ENCODE peak calls at places on chromosome 21, in ten cellular contexts. J is lower leg skin, A is NB4, Y is tibial nerve, W is epithelial cell of esophagus, U is IMR-90, Z is uterus, C is neural crest cell, V is right lobe of liver, S is glutamatergic neuron. N is an unnamed sample.
A peak's percentile ranks its signal among the peaks of the same experiment; 100 is the strongest.

GRCh38 chr21:33847586-33848251 is 67.9 kb downstream of the ATP5PO start:
- DNase-seq in J (peak; percentile 43), C (no peak), Y (no peak), S (no peak), A (no peak), Z (no peak), V (no peak), U (no peak), W (no peak), N (no peak)

GRCh38 chr21:18959817-18960216 is 556.2 kb upstream of the TMPRSS15 start:
- DNase-seq in C (no peak), U (no peak), Y (no peak), A (no peak), Z (no peak), V (no peak), J (no peak), S (no peak), W (no peak), N (no peak)

GRCh38 chr21:34004984-34005383 is 68.4 kb upstream of the MRPS6 start:
- DNase-seq in C (no peak), Y (peak; percentile 47), W (no peak), J (peak; percentile 81), Z (peak; percentile 22), U (no peak), A (no peak), S (no peak), V (no peak), N (no peak)

GRCh38 chr21:25881524-25882376 is 147.0 kb downstream of the GABPA start:
- DNase-seq in S (peak; percentile 78), A (peak; percentile 57), U (peak; percentile 61), W (peak; percentile 62), V (peak; percentile 65), C (peak; percentile 57), J (peak; percentile 92), Y (peak; percentile 48), Z (peak; percentile 65), N (peak; percentile 27)

GRCh38 chr21:32278068-32278467 is 781 bp downstream of the MIS18A start:
- DNase-seq in Z (no peak), U (no peak), A (peak; percentile 62), Y (no peak), S (no peak), C (no peak), V (no peak), W (peak; percentile 26), J (no peak), N (no peak)

GRCh38 chr21:31225713-31226112 is 118.3 kb downstream of the TIAM1 start:
- DNase-seq in Y (no peak), S (no peak), Z (no peak), W (no peak), V (no peak), A (no peak), C (no peak), U (no peak), J (no peak), N (no peak)

GRCh38 chr21:28729887-28730286 is 262.8 kb downstream of the LTN1 start:
- DNase-seq in W (no peak), S (no peak), J (no peak), C (no peak), Z (no peak), A (no peak), V (no peak), Y (no peak), U (no peak), N (no peak)

GRCh38 chr21:32252136-32252535 is 26.7 kb downstream of the MIS18A start:
- DNase-seq in C (no peak), Y (no peak), A (no peak), U (no peak), V (no peak), Z (no peak), J (no peak), W (no peak), S (no peak), N (no peak)

GRCh38 chr21:37509802-37510393 is 143.3 kb downstream of the DYRK1A start:
- DNase-seq in S (no peak), J (no peak), U (peak; percentile 62), C (no peak), Z (no peak), W (peak; percentile 52), A (no peak), V (no peak), Y (no peak), N (no peak)

GRCh38 chr21:15252437-15252836 is 187.6 kb upstream of the NRIP1 start:
- DNase-seq in S (no peak), Z (no peak), U (no peak), J (no peak), V (no peak), Y (no peak), W (no peak), A (peak; percentile 15), C (no peak), N (no peak)

GRCh38 chr21:25396135-25396711 is 211.1 kb downstream of the MRPL39 start:
- DNase-seq in V (no peak), A (no peak), S (no peak), U (no peak), Y (no peak), J (no peak), C (no peak), W (no peak), Z (no peak), N (no peak)

GRCh38 chr21:33691945-33692594 is 49.8 kb downstream of the ITSN1 start:
- DNase-seq in W (no peak), C (no peak), Z (no peak), J (no peak), U (peak; percentile 15), A (no peak), Y (no peak), V (no peak), S (no peak), N (no peak)

GRCh38 chr21:25887646-25888321 is 153.0 kb downstream of the GABPA start:
- DNase-seq in S (no peak), C (no peak), V (no peak), W (no peak), Y (no peak), U (no peak), Z (no peak), A (no peak), J (no peak), N (no peak)

GRCh38 chr21:37903396-37903795 is 12.9 kb downstream of the KCNJ6 start:
- DNase-seq in A (no peak), Y (no peak), V (no peak), J (no peak), U (no peak), Z (no peak), S (no peak), W (no peak), C (no peak), N (no peak)

GRCh38 chr21:24895885-24896734 is 711.2 kb downstream of the MRPL39 start:
- DNase-seq in V (no peak), S (no peak), W (no peak), U (peak; percentile 25), Y (no peak), A (peak; percentile 25), Z (no peak), C (no peak), J (no peak), N (no peak)

GRCh38 chr21:41121785-41122415 is 46.1 kb upstream of the BACE2 start:
- DNase-seq in Y (peak; percentile 87), A (peak; percentile 72), W (peak; percentile 80), J (peak; percentile 97), U (peak; percentile 63), C (peak; percentile 88), V (peak; percentile 67), Z (peak; percentile 77), S (peak; percentile 83), N (peak; percentile 88)

GRCh38 chr21:14241322-14241721 is 25.4 kb downstream of the RBM11 start:
- DNase-seq in W (no peak), Y (no peak), U (no peak), C (no peak), V (no peak), S (no peak), Z (no peak), A (peak; percentile 40), J (no peak), N (no peak)
- TF ChIP-seq CTCF in W (no peak), Y (no peak), U (no peak), C (no peak), V (no peak), S (no peak), Z (no peak), A (no peak), J (no peak), N (no peak)

DNA sequence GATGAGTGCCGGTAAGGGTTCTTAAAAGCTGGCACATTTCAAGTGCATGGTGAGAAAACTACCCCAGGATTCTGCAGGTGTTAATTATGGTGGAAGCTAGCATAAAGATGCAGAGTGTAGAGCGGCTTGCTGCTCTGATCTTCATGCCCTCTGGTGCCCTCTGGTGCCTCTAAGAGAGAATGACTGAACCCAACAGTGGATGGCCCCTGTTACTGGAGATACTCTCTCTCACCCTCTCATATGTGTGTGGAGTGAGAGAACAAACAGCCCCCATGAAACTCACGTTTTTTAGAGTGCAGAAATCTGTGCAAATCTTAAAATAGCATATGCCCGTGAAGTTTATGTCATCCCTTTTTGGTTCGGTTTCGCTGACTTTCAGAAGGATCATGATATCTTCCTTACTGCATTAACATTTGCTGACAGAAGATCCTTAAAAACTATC is 90.0 kb downstream of the GRIK1 start:
- DNase-seq in Z (no peak), U (peak; percentile 57), C (peak; percentile 44), S (peak; percentile 53), Y (no peak), J (no peak), W (peak; percentile 68), V (no peak), A (peak; percentile 62), N (no peak)
- TF ChIP-seq CTCF in Z (peak; percentile 28), U (peak; percentile 78), C (peak; percentile 81), S (peak; percentile 72), Y (peak; percentile 60), J (no peak), W (peak; percentile 95), V (peak; percentile 78), A (peak; percentile 80), N (peak; percentile 46)

DNA sequence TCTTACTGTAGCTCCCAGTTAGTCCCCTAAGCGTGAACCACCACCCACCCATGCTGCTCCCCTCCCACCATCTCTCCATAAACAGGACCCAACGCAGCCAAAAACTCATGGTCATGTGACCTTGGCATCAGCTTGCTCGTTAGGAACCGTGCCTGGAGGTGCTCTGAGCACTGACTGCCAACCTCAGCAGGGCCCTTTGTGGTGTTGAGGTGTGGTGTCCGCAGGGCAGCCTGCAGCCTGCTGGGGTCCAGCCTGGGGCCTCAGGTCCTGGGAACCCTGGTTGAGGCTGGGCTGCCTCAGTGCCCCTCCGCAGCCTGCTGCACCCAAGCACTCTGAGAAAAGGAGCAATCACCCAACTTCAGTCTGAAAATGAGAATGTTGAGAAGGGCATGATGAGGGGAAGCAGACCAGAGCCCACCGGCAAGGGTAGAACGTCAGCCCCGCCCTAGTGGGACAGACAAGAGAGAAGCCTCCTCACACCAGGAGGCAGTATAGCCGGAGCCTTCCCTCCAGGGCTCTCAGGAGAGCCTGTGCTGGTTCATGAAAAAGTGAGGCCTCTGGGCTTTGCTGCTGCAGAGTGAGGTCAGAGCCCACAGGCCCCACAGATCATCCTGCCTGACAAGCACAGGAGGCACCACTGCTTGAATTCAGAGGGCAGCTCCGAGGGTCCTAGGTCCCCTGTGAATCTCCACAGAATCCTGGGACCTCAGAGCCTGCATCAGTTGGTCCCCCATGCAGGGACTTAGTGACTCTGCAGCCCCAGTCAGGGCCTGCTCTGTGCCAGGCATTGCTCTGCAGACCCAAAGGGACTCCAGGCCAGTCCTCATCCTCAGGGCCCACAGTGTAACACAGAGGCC is 4.9 kb upstream of the COL6A2 start:
- DNase-seq in C (no peak), V (no peak), Y (no peak), A (no peak), Z (peak; percentile 71), S (no peak), J (peak; percentile 85), U (no peak), W (no peak), N (no peak)
- TF ChIP-seq CTCF in C (no peak), V (no peak), Y (no peak), A (no peak), Z (no peak), S (no peak), J (no peak), U (peak; percentile 19), W (no peak), N (no peak)

GRCh38 chr21:42496120-42496838 is at the start of gene RSPH1:
- DNase-seq in A (peak; percentile 97), Y (peak; percentile 99), C (peak; percentile 99), Z (peak; percentile 99), V (peak; percentile 100), W (peak; percentile 99), S (peak; percentile 100), J (peak; percentile 100), U (peak; percentile 95), N (peak; percentile 98)
- TF ChIP-seq CTCF in A (no peak), Y (no peak), C (peak; percentile 9), Z (no peak), V (no peak), W (no peak), S (no peak), J (no peak), U (no peak), N (no peak)